ENCODE peak calls at places on chromosomes 11 and 22, in six cellular contexts. G is activated naive CD4-positive, alpha-beta T cell; V is iris pigment epithelial cell; A is GM18507; E is activated CD8-positive, alpha-beta memory T cell treated with anti-CD3 and anti-CD28 coated beads, Interleukin-2, amount 50 U/mL, for 4 hours; M is NCI-H1105 treated with DMSO at 0.1 percent for 48 hours. P is an unnamed sample.

GRCh38 chr22:20857247-20857643 is 1.4 kb downstream of the PI4KA start:
- DNase-seq in E (no peak), A (no peak), G (no peak), V (no peak), M (no peak), P (no peak)

GRCh38 chr22:21984793-21985192 is 2.2 kb upstream of the TOP3B start:
- DNase-seq in V (peak; percentile 65), E (no peak), M (no peak), A (no peak), G (no peak), P (no peak)

GRCh38 chr11:45091563-45092392 is 54.7 kb upstream of the PRDM11 start:
- DNase-seq in G (no peak), V (no peak), M (no peak), E (no peak), A (no peak), P (no peak)

GRCh38 chr11:55793321-55793720 is 2.0 kb upstream of the OR5D14 start:
- DNase-seq in G (no peak), A (no peak), V (no peak), M (no peak), E (no peak), P (no peak)

GRCh38 chr11:33663121-33663520 is 37.5 kb downstream of the C11orf91 start:
- DNase-seq in E (no peak), M (no peak), G (no peak), V (no peak), A (no peak), P (no peak)

GRCh38 chr22:23070418-23071162 is at the start of gene GNAZ:
- DNase-seq in G (no peak), V (no peak), A (no peak), E (peak; percentile 29), M (peak; percentile 31), P (no peak)

GRCh38 chr11:14413307-14414072 is 54.5 kb upstream of the RRAS2 start:
- DNase-seq in M (no peak), A (no peak), G (no peak), V (peak; percentile 87), E (no peak), P (no peak)

GRCh38 chr11:22792497-22792896 is 37.1 kb downstream of the SVIP start:
- DNase-seq in M (no peak), A (no peak), G (no peak), E (no peak), V (peak; percentile 40), P (no peak)

GRCh38 chr11:90846628-90847027 is 623.8 kb upstream of the CHORDC1 start:
- DNase-seq in M (no peak), G (no peak), E (no peak), V (no peak), A (no peak), P (no peak)

GRCh38 chr22:30357650-30358215 is 926 bp downstream of the CCDC157 start:
- DNase-seq in V (no peak), A (no peak), E (no peak), G (no peak), M (no peak), P (no peak)

GRCh38 chr11:4459470-4459869 is 10.4 kb downstream of the OR52K2 start:
- DNase-seq in E (no peak), V (peak; percentile 24), A (no peak), G (no peak), M (no peak), P (no peak)

GRCh38 chr11:18243783-18244362 is 4.6 kb downstream of the SAA2 start:
- DNase-seq in G (no peak), V (peak; percentile 70), M (peak; percentile 70), E (peak; percentile 51), A (no peak), P (peak; percentile 20)

GRCh38 chr22:44587004-44587793 is 89.2 kb upstream of the RTL6 start:
- DNase-seq in A (no peak), M (peak; percentile 80), V (no peak), E (no peak), G (no peak), P (no peak)

GRCh38 chr11:128503231-128503991 is 83.9 kb downstream of the ETS1 start:
- DNase-seq in E (no peak), G (no peak), A (no peak), M (no peak), V (peak; percentile 93), P (no peak)

GRCh38 chr11:8917157-8917820 is 6.3 kb downstream of the AKIP1 start:
- DNase-seq in E (no peak), M (no peak), A (no peak), G (no peak), V (peak; percentile 93), P (peak; percentile 43)

GRCh38 chr22:49373289-49373666 is 454.4 kb downstream of the BRD1 start:
- DNase-seq in G (no peak), V (no peak), A (no peak), M (no peak), E (no peak), P (no peak)

GRCh38 chr11:69486056-69486772 is 4.8 kb downstream of the LINC01488 start:
- DNase-seq in A (no peak), V (no peak), G (no peak), M (no peak), E (no peak), P (no peak)

GRCh38 chr11:65551572-65552398 is 6.4 kb downstream of the LTBP3 start:
- DNase-seq in V (no peak), G (peak; percentile 39), A (peak; percentile 55), E (peak; percentile 71), M (peak; percentile 82), P (no peak)

GRCh38 chr11:46278387-46279173 is 1.1 kb downstream of the CREB3L1 start:
- DNase-seq in A (no peak), G (no peak), M (no peak), E (peak; percentile 29), V (peak; percentile 70), P (peak; percentile 71)

GRCh38 chr11:57303990-57304579 is 20.7 kb downstream of the TNKS1BP1 start:
- DNase-seq in G (no peak), A (no peak), E (no peak), V (no peak), M (peak; percentile 61), P (no peak)

GRCh38 chr22:41181349-41182241 is 23.5 kb upstream of the L3MBTL2 start:
- DNase-seq in E (no peak), G (no peak), M (no peak), A (no peak), V (peak; percentile 12), P (no peak)

GRCh38 chr11:1072116-1072820 is 2.4 kb upstream of the MUC2 start:
- DNase-seq in V (peak; percentile 60), E (peak; percentile 11), M (no peak), A (no peak), G (no peak), P (no peak)

GRCh38 chr11:7905961-7906429 is 25.1 kb downstream of the OR10A6 start:
- DNase-seq in E (no peak), V (no peak), G (no peak), M (no peak), A (no peak), P (peak; percentile 10)

GRCh38 chr11:65426839-65427690 is 4.5 kb downstream of the NEAT1 start:
- DNase-seq in M (no peak), V (peak; percentile 72), G (no peak), A (no peak), E (peak; percentile 28), P (peak; percentile 76)

GRCh38 chr22:27750866-27751265 is 50.7 kb downstream of the MN1 start:
- DNase-seq in M (no peak), A (no peak), G (no peak), V (no peak), E (no peak), P (no peak)

GRCh38 chr11:26088391-26088790 is 243.5 kb upstream of the ANO3 start:
- DNase-seq in E (no peak), G (no peak), V (peak; percentile 7), M (no peak), A (no peak), P (no peak)

GRCh38 chr22:23681026-23681809 is 9.6 kb upstream of the RGL4 start:
- DNase-seq in M (no peak), E (no peak), G (no peak), A (no peak), V (no peak), P (no peak)

GRCh38 chr11:120500414-120500936 is 11.1 kb upstream of the GRIK4 start:
- DNase-seq in G (no peak), V (no peak), E (no peak), M (peak; percentile 29), A (no peak), P (no peak)